ENCODE peak calls at places on chromosomes 4 and X, in five cellular contexts. S is hepatocyte, D is BJ, M is AG04450, U is fibroblast of the aortic adventitia. P is an unnamed sample.

GRCh38 chr4:6157926-6158325 is 42.4 kb downstream of the JAKMIP1 start:
- DNase-seq in U (no peak), S (no peak), D (no peak), M (no peak), P (no peak)

GRCh38 chrX:72121381-72121780 is 10.3 kb downstream of the RTL5 start:
- DNase-seq in M (peak), U (peak), S (no peak), D (peak), P (peak)

GRCh38 chrX:131288738-131289511 is at the start of gene IGSF1:
- DNase-seq in M (no peak), U (no peak), D (no peak), S (peak), P (peak)

GRCh38 chr4:172734555-172734954 is 434.1 kb upstream of the GALNT7 start:
- DNase-seq in U (no peak), M (no peak), D (no peak), S (no peak), P (no peak)

GRCh38 chrX:102546818-102547493 is 30.4 kb upstream of the TMSB15A start:
- DNase-seq in U (no peak), S (no peak), M (no peak), D (no peak), P (no peak)

GRCh38 chrX:13000311-13000811 is 25.5 kb downstream of the TMSB4X start:
- DNase-seq in U (no peak), M (no peak), S (no peak), D (no peak), P (no peak)

GRCh38 chr4:7124643-7125442 is 57.0 kb upstream of the GRPEL1 start:
- DNase-seq in D (no peak), S (peak), U (peak), M (peak), P (peak)

GRCh38 chrX:131308980-131309379 is 19.9 kb upstream of the IGSF1 start:
- DNase-seq in S (no peak), M (no peak), D (no peak), U (no peak), P (no peak)

GRCh38 chrX:101408530-101408836 is 461 bp downstream of the HNRNPH2 start:
- DNase-seq in M (no peak), D (no peak), U (no peak), S (no peak), P (no peak)

GRCh38 chr4:133910165-133910564 is 291.4 kb downstream of the PABPC4L start:
- DNase-seq in S (no peak), M (no peak), D (no peak), U (no peak), P (no peak)

GRCh38 chrX:50475208-50475607 is 4.6 kb upstream of the DGKK start:
- DNase-seq in M (no peak), S (no peak), U (no peak), D (no peak), P (no peak)

GRCh38 chr4:110480031-110480549 is 4.1 kb downstream of the ENPEP start:
- DNase-seq in U (peak), D (peak), M (peak), S (peak), P (peak)

GRCh38 chrX:46912098-46912672 is at the start of gene JADE3:
- DNase-seq in U (peak), M (no peak), D (no peak), S (peak), P (peak)

GRCh38 chrX:95367286-95367685 is 1317.4 kb upstream of the DIAPH2 start:
- DNase-seq in U (no peak), S (no peak), D (no peak), M (no peak), P (no peak)

GRCh38 chr4:1410491-1411325 is 4.5 kb upstream of the NKX1-1 start:
- DNase-seq in D (no peak), M (no peak), S (peak), U (peak), P (no peak)

GRCh38 chr4:109912706-109913621 is at the start of gene EGF:
- DNase-seq in U (peak), M (no peak), S (peak), D (no peak), P (peak)

GRCh38 chr4:137343221-137343620 is 189.1 kb downstream of the PCDH18 start:
- DNase-seq in M (no peak), S (no peak), U (no peak), D (no peak), P (no peak)

GRCh38 chr4:64000241-64000640 is 409.0 kb downstream of the TECRL start:
- DNase-seq in M (no peak), U (no peak), D (no peak), S (no peak), P (no peak)

GRCh38 chr4:173490817-173491518 is 39.1 kb downstream of the HAND2 start:
- DNase-seq in U (peak), D (no peak), M (peak), S (peak), P (no peak)

GRCh38 chr4:152920768-152921167 is 15.4 kb upstream of the FHDC1 start:
- DNase-seq in D (no peak), M (no peak), U (peak), S (no peak), P (no peak)

GRCh38 chr4:123399638-123400358 is 3.2 kb downstream of the SPRY1 start:
- DNase-seq in U (peak), S (no peak), M (no peak), D (no peak), P (no peak)

GRCh38 chr4:82372874-82373815 is 646 bp downstream of the HNRNPD start:
- DNase-seq in U (peak), M (no peak), D (no peak), S (peak), P (peak)

GRCh38 chrX:6292599-6292998 is 63.9 kb upstream of the NLGN4X start:
- DNase-seq in S (no peak), D (no peak), M (no peak), U (no peak), P (no peak)

GRCh38 chr4:26144526-26145167 is 176.2 kb upstream of the RBPJ start:
- DNase-seq in D (no peak), U (peak), M (no peak), S (no peak), P (no peak)

GRCh38 chr4:84971319-84971932 is 4.9 kb upstream of the WDFY3 start:
- DNase-seq in M (no peak), D (no peak), S (peak), U (peak), P (peak)

GRCh38 chr4:46404961-46405360 is 15.0 kb upstream of the GABRA2 start:
- DNase-seq in U (no peak), D (no peak), S (peak), M (peak), P (no peak)

GRCh38 chrX:2690856-2691542 is at the start of gene CD99:
- DNase-seq in M (peak), S (peak), U (peak), D (no peak), P (no peak)

GRCh38 chr4:45897934-45898585 is 225.8 kb downstream of the GABRG1 start:
- DNase-seq in S (no peak), D (no peak), M (no peak), U (no peak), P (no peak)

GRCh38 chrX:149456476-149457245 is 48.4 kb downstream of the IDS start:
- DNase-seq in U (no peak), D (no peak), S (no peak), M (no peak), P (no peak)

GRCh38 chrX:71175531-71175930 is 30.9 kb downstream of the NLGN3 start:
- DNase-seq in M (no peak), D (no peak), S (no peak), U (no peak), P (no peak)

GRCh38 chr4:86664959-86665358 is 70.8 kb downstream of the PTPN13 start:
- DNase-seq in U (peak), D (peak), M (no peak), S (no peak), P (peak)

GRCh38 chr4:159240690-159241089 is 137.8 kb downstream of the RAPGEF2 start:
- DNase-seq in S (no peak), M (no peak), U (peak), D (no peak), P (no peak)

GRCh38 chr4:156252300-156253016 is 298.8 kb upstream of the CTSO start:
- DNase-seq in D (peak), U (peak), S (no peak), M (no peak), P (peak)

GRCh38 chrX:150546711-150547153 is 21.7 kb upstream of the MTM1 start:
- DNase-seq in U (peak), M (no peak), D (no peak), S (peak), P (no peak)

GRCh38 chr4:46393606-46394005 is 3.7 kb upstream of the GABRA2 start:
- DNase-seq in M (no peak), U (no peak), S (no peak), D (no peak), P (no peak)

GRCh38 chr4:113020966-113021365 is 28.5 kb upstream of the ANK2 start:
- DNase-seq in S (no peak), U (peak), M (no peak), D (no peak), P (peak)

GRCh38 chrX:16851421-16851820 is 18.7 kb downstream of the RBBP7 start:
- DNase-seq in M (no peak), D (no peak), S (no peak), U (no peak), P (no peak)

GRCh38 chr4:168560835-168561210 is 64.0 kb downstream of the PALLD start:
- DNase-seq in S (no peak), D (no peak), M (no peak), U (no peak), P (no peak)

GRCh38 chr4:138507527-138507926 is 265.4 kb upstream of the SLC7A11 start:
- DNase-seq in U (peak), S (peak), M (peak), D (no peak), P (no peak)
- H3K4me3 ChIP-seq in U (no peak), S (no peak), M (no peak), D (no peak), P (no peak)

GRCh38 chrX:136339702-136340101 is 38.9 kb downstream of the ADGRG4 start:
- DNase-seq in D (no peak), M (no peak), U (no peak), S (no peak), P (no peak)

DNA sequence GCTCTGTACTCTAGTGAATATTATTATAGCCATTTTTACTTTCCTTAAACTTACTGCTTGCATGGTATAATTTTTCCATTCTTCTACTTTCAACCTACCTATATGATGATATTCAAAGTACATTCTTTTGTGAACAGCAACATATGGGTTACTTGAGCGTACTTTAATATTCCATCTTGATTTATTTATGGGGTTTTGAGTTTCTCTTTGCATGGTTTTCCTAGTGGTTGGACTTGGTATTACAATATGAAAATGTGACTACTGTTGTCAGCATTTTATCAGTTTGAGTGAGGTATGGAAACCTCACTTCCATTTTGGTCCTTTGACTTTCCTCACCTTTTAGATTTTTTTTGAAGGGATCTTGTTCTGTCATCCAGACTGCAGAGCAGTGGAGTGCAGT is 35.9 kb downstream of the ADGRG4 start:
- DNase-seq in S (no peak), D (no peak), M (no peak), U (peak), P (no peak)
- TF ChIP-seq CTCF in S (peak), D (peak), M (peak), U (peak), P (peak)

DNA sequence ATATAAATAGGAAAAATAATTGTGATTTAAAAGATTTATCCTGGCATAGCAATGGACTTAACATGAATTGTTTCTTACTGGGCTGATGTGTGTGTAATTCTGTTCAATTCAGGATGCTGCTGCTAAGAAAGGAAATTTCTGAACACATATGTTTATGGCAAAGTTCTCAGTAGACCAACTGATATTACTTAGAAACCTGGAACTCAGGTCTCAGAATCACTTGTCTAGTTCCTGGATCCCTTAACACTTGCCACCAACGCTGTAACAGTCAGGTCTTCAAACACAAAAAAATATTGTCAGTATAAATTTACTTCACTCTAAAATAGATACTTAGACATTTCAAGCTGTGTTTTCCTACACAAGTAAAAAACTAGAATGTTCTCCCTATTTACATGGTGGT is 5.5 kb downstream of the CASP3 start:
- DNase-seq in S (no peak), U (no peak), D (no peak), M (no peak), P (no peak)
- H3K4me3 ChIP-seq in S (no peak), U (no peak), D (no peak), M (no peak), P (no peak)

GRCh38 chr4:57093816-57094481 is 16.2 kb downstream of the IGFBP7 start:
- DNase-seq in S (no peak), U (peak), D (no peak), M (no peak), P (no peak)

GRCh38 chr4:57091657-57092162 is 18.5 kb downstream of the IGFBP7 start:
- DNase-seq in U (no peak), D (no peak), S (no peak), M (no peak), P (no peak)

GRCh38 chr4:57095956-57096355 is 14.2 kb downstream of the IGFBP7 start:
- DNase-seq in D (no peak), S (no peak), M (no peak), U (peak), P (no peak)

GRCh38 chr4:57095245-57095644 is 14.9 kb downstream of the IGFBP7 start:
- DNase-seq in M (no peak), D (no peak), U (no peak), S (no peak), P (no peak)

GRCh38 chr4:57094482-57095223 is 15.5 kb downstream of the IGFBP7 start:
- DNase-seq in D (no peak), S (no peak), M (no peak), U (peak), P (no peak)
- TF ChIP-seq CTCF in D (no peak), S (no peak), M (no peak), U (peak), P (no peak)